ENCODE peak calls at places on chromosomes 5 and 9, in eight cellular contexts. V is lung; C is transverse colon; U is psoas muscle; X is CD4-positive, alpha-beta T cell; N is thoracic aorta; L is mesenchymal stem cell; F is IMR-90. O is an unnamed sample.

GRCh38 chr5:82234880-82235279 is 43.3 kb downstream of the RPS23 start:
- DNase-seq in N (no peak), U (no peak), L (no peak), F (no peak), C (peak; percentile 10), V (no peak), X (no peak), O (no peak)

GRCh38 chr5:102341918-102342317 is 45.8 kb upstream of the SLCO4C1 start:
- DNase-seq in F (no peak), C (no peak), X (no peak), L (peak; percentile 8), U (no peak), V (no peak), N (no peak), O (no peak)

GRCh38 chr5:135569755-135570452 is 8.9 kb downstream of the CXCL14 start:
- DNase-seq in F (peak; percentile 36), N (no peak), X (no peak), L (peak; percentile 22), U (peak; percentile 62), C (peak; percentile 18), V (peak; percentile 36), O (no peak)

GRCh38 chr9:127664678-127665507 is 41.9 kb upstream of the CFAP157 start:
- DNase-seq in N (no peak), U (no peak), V (no peak), C (peak; percentile 16), L (no peak), F (peak; percentile 13), X (no peak), O (peak; percentile 57)

GRCh38 chr5:44665101-44665701 is 143.5 kb upstream of the MRPS30 start:
- DNase-seq in F (no peak), N (no peak), X (no peak), U (peak; percentile 50), C (no peak), L (no peak), V (no peak), O (no peak)

GRCh38 chr5:116502616-116503015 is 72.0 kb downstream of the SEMA6A start:
- DNase-seq in C (no peak), L (peak; percentile 57), U (no peak), N (no peak), F (peak; percentile 17), V (no peak), X (no peak), O (no peak)

GRCh38 chr5:80092521-80093107 is 57.5 kb downstream of the THBS4 start:
- DNase-seq in L (no peak), X (no peak), V (no peak), C (no peak), F (no peak), N (no peak), U (no peak), O (no peak)

GRCh38 chr9:104860280-104860679 is 67.7 kb downstream of the ABCA1 start:
- DNase-seq in X (no peak), C (no peak), F (peak; percentile 11), U (no peak), L (no peak), V (no peak), N (no peak), O (no peak)

GRCh38 chr9:135244271-135244691 is 156.8 kb downstream of the OLFM1 start:
- DNase-seq in L (no peak), C (no peak), X (no peak), F (no peak), N (no peak), V (no peak), U (peak; percentile 21), O (no peak)

GRCh38 chr5:139246394-139246793 is 47.1 kb upstream of the MATR3 start:
- DNase-seq in X (peak; percentile 4), L (peak; percentile 30), F (peak; percentile 60), N (no peak), V (peak; percentile 29), C (no peak), U (peak; percentile 53), O (no peak)

GRCh38 chr5:40754381-40755092 is 1.2 kb downstream of the TTC33 start:
- DNase-seq in U (no peak), C (no peak), L (peak; percentile 82), F (peak; percentile 66), V (no peak), N (no peak), X (no peak), O (no peak)

GRCh38 chr5:94849821-94850736 is 231.6 kb downstream of the SLF1 start:
- DNase-seq in X (no peak), L (peak; percentile 76), N (no peak), F (peak; percentile 66), V (no peak), C (no peak), U (no peak), O (no peak)

GRCh38 chr5:134175874-134176522 is 752 bp downstream of the SKP1 start:
- DNase-seq in U (no peak), C (no peak), V (no peak), N (peak; percentile 9), L (peak; percentile 47), F (peak; percentile 25), X (no peak), O (peak; percentile 23)

GRCh38 chr5:1661831-1662558 is 137.6 kb downstream of the MRPL36 start:
- DNase-seq in L (no peak), X (no peak), N (no peak), C (no peak), U (peak; percentile 32), F (no peak), V (peak; percentile 26), O (no peak)

GRCh38 chr5:42621242-42621641 is 135.4 kb upstream of the CCDC152 start:
- DNase-seq in F (no peak), V (no peak), L (peak; percentile 72), N (no peak), X (no peak), C (no peak), U (no peak), O (no peak)
- H3K27ac ChIP-seq in F (no peak overlapping the region), V (peak overlapping the region; percentile 46), L (no peak overlapping the region), N (no peak overlapping the region), X (no peak overlapping the region), C (no peak overlapping the region), U (peak overlapping the region; percentile 61), O (no peak overlapping the region)

GRCh38 chr5:166200532-166200931 is 2090.9 kb upstream of the WWC1 start:
- DNase-seq in L (no peak), C (no peak), N (no peak), X (no peak), V (no peak), F (no peak), U (no peak), O (no peak)
- H3K9me3 ChIP-seq in L (peaks cover 12% of the 10 kb centered on the region), C (no peaks in the 10 kb centered on the region), N (no peaks in the 10 kb centered on the region), X (peaks cover 5% of the 10 kb centered on the region), V (no peaks in the 10 kb centered on the region), F (peaks cover 3% of the 10 kb centered on the region), U (no peaks in the 10 kb centered on the region), O (no peaks in the 10 kb centered on the region)

DNA sequence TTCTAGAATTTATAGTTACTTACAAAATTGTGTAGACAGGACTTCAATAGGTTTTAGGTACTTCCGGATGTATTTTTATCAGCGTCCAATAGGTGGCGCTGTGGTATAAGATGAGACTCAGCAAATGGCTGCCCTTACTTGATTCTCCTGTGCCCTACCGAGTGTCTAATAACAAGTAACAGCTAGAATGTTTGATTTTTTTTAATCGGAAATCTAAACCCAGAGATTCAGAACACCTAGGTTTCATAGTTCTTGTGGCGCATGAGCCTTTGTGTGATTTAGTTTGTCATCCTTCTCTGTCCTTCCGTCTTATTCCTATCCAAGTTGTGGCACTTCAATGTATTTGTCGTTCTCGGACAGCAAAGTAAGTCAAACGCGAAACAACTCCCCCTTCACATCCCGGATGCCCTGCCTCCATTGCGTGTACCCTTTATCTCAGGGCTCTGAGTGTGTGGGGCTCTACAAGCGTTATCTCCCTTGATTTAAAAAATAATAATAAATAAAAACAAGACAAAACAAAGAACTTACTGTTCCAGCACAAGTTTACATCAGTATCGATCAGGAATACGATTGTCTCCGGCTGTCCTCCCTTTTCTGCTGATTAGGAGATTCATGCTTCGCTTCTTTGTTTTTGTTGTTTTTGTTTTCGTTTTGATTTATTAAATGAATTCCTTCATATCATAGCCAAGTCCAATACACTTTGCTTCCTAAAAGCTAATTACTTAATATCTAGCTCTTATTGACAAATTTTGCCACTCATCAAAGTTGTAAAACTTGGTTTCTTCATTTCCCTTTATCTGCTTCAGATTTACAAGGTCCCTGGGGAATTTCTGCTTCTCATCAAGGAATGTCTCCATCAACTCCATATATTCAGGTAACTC is 50.7 kb upstream of the SLC30A5 start:
- DNase-seq in X (peak; percentile 81), F (peak; percentile 93), L (peak; percentile 90), V (peak; percentile 80), N (peak; percentile 42), C (peak; percentile 82), U (no peak), O (peak; percentile 73)
- H3K27ac ChIP-seq in X (peak overlapping the region; percentile 15), F (peak overlapping the region; percentile 28), L (no peak overlapping the region), V (peak overlapping the region; percentile 58), N (peak overlapping the region; percentile 28), C (peak overlapping the region; percentile 80), U (peak overlapping the region; percentile 72), O (peak overlapping the region; percentile 63)

DNA sequence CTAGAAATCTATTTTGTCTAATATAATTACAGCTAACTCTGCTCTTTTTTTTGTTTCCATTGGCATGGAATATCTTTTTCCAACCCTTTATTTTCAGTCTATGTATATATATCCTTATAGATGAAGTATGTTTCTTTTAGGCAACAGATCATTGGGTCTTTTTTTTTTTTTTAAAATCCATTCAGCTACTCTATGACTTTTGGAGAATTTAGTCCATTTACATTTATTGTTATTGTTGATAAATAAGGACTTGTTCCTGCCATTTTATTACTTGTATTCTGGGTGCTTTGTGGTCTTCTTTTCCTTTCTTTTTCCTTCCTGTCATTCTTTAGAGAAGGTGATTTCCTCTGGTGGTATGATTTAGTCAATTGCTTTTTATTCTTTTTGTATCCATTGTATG is 296.8 kb downstream of the SMARCA2 start:
- DNase-seq in X (no peak), V (no peak), L (no peak), U (no peak), F (no peak), C (no peak), N (no peak), O (no peak)
- H3K9me3 ChIP-seq in X (peaks cover 24% of the 10 kb centered on the region), V (peaks cover 9% of the 10 kb centered on the region), L (peaks cover 54% of the 10 kb centered on the region), U (peaks cover 20% of the 10 kb centered on the region), F (peaks cover 8% of the 10 kb centered on the region), C (peaks cover 22% of the 10 kb centered on the region), N (peaks cover 23% of the 10 kb centered on the region), O (no peaks in the 10 kb centered on the region)

GRCh38 chr5:39543335-39543734 is 118.6 kb upstream of the DAB2 start:
- DNase-seq in N (no peak), V (no peak), L (peak; percentile 12), C (no peak), U (no peak), X (no peak), F (peak; percentile 27), O (no peak)
- H3K27ac ChIP-seq in N (no peak overlapping the region), V (no peak overlapping the region), L (peak overlapping the region; percentile 36), C (peak overlapping the region; percentile 1), U (no peak overlapping the region), X (no peak overlapping the region), F (no peak overlapping the region), O (no peak overlapping the region)

GRCh38 chr5:110824936-110825441 is 86.2 kb downstream of the SLC25A46 start:
- DNase-seq in U (no peak), V (no peak), X (no peak), C (no peak), F (no peak), N (no peak), L (no peak), O (no peak)
- H3K9me3 ChIP-seq in U (peaks cover 11% of the 10 kb centered on the region), V (peaks cover 5% of the 10 kb centered on the region), X (peaks cover 30% of the 10 kb centered on the region), C (peaks cover 17% of the 10 kb centered on the region), F (peaks cover 14% of the 10 kb centered on the region), N (peaks cover 12% of the 10 kb centered on the region), L (peaks cover 40% of the 10 kb centered on the region), O (no peaks in the 10 kb centered on the region)

GRCh38 chr9:115730845-115731244 is 422.7 kb upstream of the PAPPA start:
- DNase-seq in U (no peak), N (no peak), L (no peak), V (no peak), C (no peak), X (no peak), F (peak; percentile 13), O (no peak)
- H3K27ac ChIP-seq in U (no peak overlapping the region), N (no peak overlapping the region), L (peak overlapping the region; percentile 34), V (no peak overlapping the region), C (no peak overlapping the region), X (no peak overlapping the region), F (no peak overlapping the region), O (no peak overlapping the region)

O was measured in prostate gland.